ENCODE peak calls at places on chromosome X, in seven cellular contexts. J is H9; V is pulmonary artery endothelial cell; U is iris pigment epithelial cell; F is psoas muscle; E is coronary artery; X is activated CD8-positive, alpha-beta memory T cell treated with anti-CD3 and anti-CD28 coated beads for 1 hour. C is an unnamed sample.

GRCh38 chrX:155966876-155967275 is 30.6 kb upstream of the IL9R start:
- DNase-seq in E (no peak), V (no peak), J (peak), F (no peak), U (peak), X (no peak), C (no peak)

GRCh38 chrX:21843179-21843578 is 3.8 kb downstream of the MBTPS2 start:
- DNase-seq in U (peak), F (no peak), E (no peak), V (no peak), J (no peak), X (no peak), C (no peak)

GRCh38 chrX:20969565-20969964 is 404.7 kb upstream of the CNKSR2 start:
- DNase-seq in F (no peak), V (no peak), X (no peak), U (no peak), E (no peak), J (no peak), C (no peak)

GRCh38 chrX:1893758-1894294 is 279.0 kb downstream of the ASMT start:
- DNase-seq in X (no peak), V (no peak), U (no peak), J (no peak), E (no peak), F (no peak), C (no peak)

GRCh38 chrX:42565739-42566138 is 212.2 kb downstream of the PPP1R2C start:
- DNase-seq in V (no peak), E (no peak), F (no peak), X (no peak), U (no peak), J (no peak), C (no peak)

GRCh38 chrX:119427024-119427794 is 28.1 kb downstream of the SLC25A43 start:
- DNase-seq in U (peak), X (no peak), E (no peak), V (no peak), F (no peak), J (no peak), C (no peak)

GRCh38 chrX:12447448-12448154 is 309.3 kb downstream of the FRMPD4 start:
- DNase-seq in J (no peak), U (peak), F (no peak), E (no peak), X (no peak), V (no peak), C (no peak)

GRCh38 chrX:109352121-109352556 is 129.7 kb downstream of the GUCY2F start:
- DNase-seq in J (no peak), U (peak), X (no peak), F (no peak), V (no peak), E (no peak), C (no peak)

GRCh38 chrX:139049455-139049854 is 337.9 kb upstream of the FGF13 start:
- DNase-seq in X (no peak), J (no peak), F (no peak), V (no peak), U (peak), E (no peak), C (no peak)

GRCh38 chrX:154121961-154122360 is 22.1 kb upstream of the OPN1LW start:
- DNase-seq in V (no peak), E (no peak), J (no peak), F (no peak), U (no peak), X (no peak), C (no peak)

GRCh38 chrX:63959975-63960374 is 175.0 kb upstream of the ARHGEF9 start:
- DNase-seq in U (no peak), F (no peak), J (no peak), E (no peak), X (no peak), V (no peak), C (no peak)

C was measured in cortex of kidney.